ENCODE peak calls at places on chromosomes 5 and 9, in nine cellular contexts. K is NCI-H526 treated with DMSO at 0.1 percent for 48 hours; X is GF-D8; B is amniotic stem cell; A is A549; F is NCI-H748 treated with DMSO at 0.1 percent for 48 hours; N is activated CD4-positive, CD25-positive, alpha-beta regulatory T cell; R is activated CD8-positive, alpha-beta T cell treated with anti-CD3 and anti-CD28 coated beads, Interleukin-2, amount 10 ng/mL, durations not matched to agents 7 days and 5 days; I is small intestine. D is an unnamed sample.

GRCh38 chr5:172276214-172276613 is 7.3 kb downstream of the UBTD2 start:
- DNase-seq in F (no peak), N (no peak), R (no peak), X (no peak), A (peak; percentile 46), I (no peak), B (no peak), K (no peak), D (peak; percentile 12)

GRCh38 chr9:137817236-137818200 is 60.1 kb upstream of the CACNA1B start:
- DNase-seq in A (no peak), F (no peak), R (no peak), K (no peak), N (no peak), X (no peak), I (no peak), B (no peak), D (no peak)

GRCh38 chr5:135511858-135512257 is 23.9 kb downstream of the NEUROG1 start:
- DNase-seq in K (no peak), A (no peak), X (no peak), I (peak; percentile 13), B (no peak), R (no peak), N (no peak), F (no peak), D (no peak)

GRCh38 chr9:123282343-123283047 is 14.1 kb upstream of the STRBP start:
- DNase-seq in K (no peak), A (peak; percentile 37), X (no peak), R (no peak), B (no peak), I (peak; percentile 66), F (no peak), N (no peak), D (peak; percentile 68)

GRCh38 chr5:107769531-107769930 is 98.8 kb upstream of the EFNA5 start:
- DNase-seq in R (no peak), N (no peak), A (no peak), X (no peak), B (no peak), I (no peak), K (no peak), F (no peak), D (no peak)

GRCh38 chr9:79123419-79123818 is 448.3 kb upstream of the TLE4 start:
- DNase-seq in I (no peak), B (no peak), A (no peak), F (no peak), X (no peak), N (no peak), R (no peak), K (no peak), D (no peak)

GRCh38 chr9:135300346-135301141 is 179.0 kb upstream of the PPP1R26 start:
- DNase-seq in N (no peak), X (no peak), R (peak; percentile 5), I (peak; percentile 5), A (no peak), K (no peak), B (no peak), F (no peak), D (no peak)

GRCh38 chr9:131559416-131560000 is 14.2 kb downstream of the PRRT1B start:
- DNase-seq in A (no peak), R (no peak), I (no peak), F (no peak), X (no peak), N (no peak), K (no peak), B (no peak), D (no peak)

GRCh38 chr5:103849934-103850333 is 287.3 kb upstream of the NUDT12 start:
- DNase-seq in F (no peak), K (no peak), I (no peak), N (no peak), R (no peak), B (peak; percentile 88), X (no peak), A (peak; percentile 76), D (peak; percentile 88)

GRCh38 chr9:123324767-123325183 is 31.2 kb upstream of the CRB2 start:
- DNase-seq in A (no peak), I (no peak), R (no peak), N (no peak), B (no peak), F (no peak), X (no peak), K (no peak), D (no peak)

GRCh38 chr5:160475864-160476438 is 54.3 kb downstream of the PTTG1 start:
- DNase-seq in A (no peak), X (no peak), B (no peak), K (no peak), F (no peak), N (no peak), R (no peak), I (peak; percentile 62), D (no peak)

GRCh38 chr5:142686210-142686734 is 382 bp upstream of the FGF1 start:
- DNase-seq in B (no peak), R (no peak), F (no peak), X (no peak), A (peak; percentile 11), N (no peak), I (no peak), K (no peak), D (no peak)

GRCh38 chr5:120539471-120539870 is 75.4 kb downstream of the PRR16 start:
- DNase-seq in N (no peak), F (no peak), R (no peak), X (no peak), B (no peak), K (no peak), A (no peak), I (no peak), D (no peak)

GRCh38 chr9:10055886-10056395 is 556.9 kb downstream of the PTPRD start:
- DNase-seq in N (no peak), X (no peak), B (no peak), R (no peak), F (no peak), A (no peak), K (no peak), I (no peak), D (no peak)

GRCh38 chr9:92094655-92095054 is 20.6 kb downstream of the SPTLC1 start:
- DNase-seq in A (no peak), B (no peak), N (no peak), K (no peak), F (no peak), R (peak; percentile 42), I (no peak), X (no peak), D (no peak)

GRCh38 chr5:55426455-55426854 is 108.3 kb downstream of the PLPP1 start:
- DNase-seq in B (no peak), K (no peak), A (no peak), F (no peak), X (no peak), R (no peak), I (no peak), N (no peak), D (no peak)

GRCh38 chr9:93081931-93082330 is 14.1 kb upstream of the CARD19 start:
- DNase-seq in A (no peak), B (no peak), X (no peak), I (no peak), R (no peak), N (no peak), F (no peak), K (no peak), D (peak; percentile 79)

GRCh38 chr5:60522299-60522915 is 177.6 kb downstream of the DEPDC1B start:
- DNase-seq in K (peak; percentile 31), I (no peak), R (no peak), N (no peak), X (no peak), A (no peak), F (no peak), B (no peak), D (peak; percentile 6)

GRCh38 chr5:181152406-181152805 is 5.0 kb downstream of the OR2V2 start:
- DNase-seq in I (no peak), X (no peak), A (peak; percentile 59), R (no peak), B (no peak), K (no peak), F (no peak), N (no peak), D (no peak)

GRCh38 chr5:54611290-54611951 is 93.9 kb downstream of the SNX18 start:
- DNase-seq in A (no peak), R (no peak), I (no peak), X (no peak), K (no peak), F (no peak), N (no peak), B (no peak), D (no peak)

GRCh38 chr9:92294297-92294676 is 790 bp upstream of the IARS1 start:
- DNase-seq in K (no peak), B (no peak), A (peak; percentile 29), X (peak; percentile 35), N (no peak), R (peak; percentile 33), I (no peak), F (no peak), D (no peak)

GRCh38 chr5:143573568-143574170 is 170.2 kb upstream of the NR3C1 start:
- DNase-seq in B (no peak), F (no peak), N (no peak), R (no peak), X (no peak), I (no peak), A (no peak), K (no peak), D (no peak)

GRCh38 chr9:131625388-131625787 is 80.1 kb downstream of the PRRT1B start:
- DNase-seq in I (no peak), K (no peak), X (no peak), R (no peak), A (no peak), N (no peak), F (no peak), B (no peak), D (no peak)

GRCh38 chr5:89293849-89294248 is 410.9 kb upstream of the MEF2C start:
- DNase-seq in X (no peak), B (no peak), F (no peak), R (no peak), N (no peak), K (no peak), A (no peak), I (no peak), D (peak; percentile 73)

GRCh38 chr9:34457266-34458012 is 931 bp downstream of the FAM219A start:
- DNase-seq in B (peak; percentile 69), R (peak; percentile 34), F (peak; percentile 50), I (peak; percentile 39), X (no peak), K (peak; percentile 54), N (no peak), A (peak; percentile 62), D (no peak)